ENCODE peak calls at places on chromosomes 1 and 21, in five cellular contexts. U, V, R, W and M are unnamed samples.

GRCh38 chr1:46557403-46557802 is 6.0 kb upstream of the KNCN start:
- DNase-seq in U (no peak), V (no peak), R (no peak), W (no peak), M (no peak)

GRCh38 chr1:155064813-155065436 is 1.4 kb downstream of the EFNA4 start:
- DNase-seq in U (no peak), V (no peak), R (no peak), W (no peak), M (no peak)

GRCh38 chr1:222241410-222241809 is 306.5 kb downstream of the HHIPL2 start:
- DNase-seq in U (no peak), V (no peak), R (no peak), W (no peak), M (no peak)

GRCh38 chr1:109770331-109771095 is 6.8 kb upstream of the EPS8L3 start:
- DNase-seq in U (peak), V (peak), R (no peak), W (no peak), M (no peak)

GRCh38 chr1:154774175-154774855 is 95.8 kb downstream of the KCNN3 start:
- DNase-seq in U (no peak), V (no peak), R (no peak), W (no peak), M (no peak)

GRCh38 chr1:211833174-211833820 is 2.7 kb upstream of the LPGAT1 start:
- DNase-seq in U (no peak), V (no peak), R (no peak), W (no peak), M (no peak)

GRCh38 chr1:62435231-62436038 is 1.4 kb upstream of the USP1 start:
- DNase-seq in U (no peak), V (no peak), R (no peak), W (no peak), M (no peak)

GRCh38 chr1:46396429-46397398 is 2.6 kb downstream of the FAAH start:
- DNase-seq in U (no peak), V (no peak), R (no peak), W (no peak), M (no peak)

GRCh38 chr1:110211503-110212164 is 1.5 kb downstream of the KCNC4 start:
- DNase-seq in U (no peak), V (no peak), R (peak), W (no peak), M (no peak)

GRCh38 chr21:37071561-37072238 is 1.2 kb downstream of the PIGP start:
- DNase-seq in U (no peak), V (no peak), R (peak), W (peak), M (peak)

DNA sequence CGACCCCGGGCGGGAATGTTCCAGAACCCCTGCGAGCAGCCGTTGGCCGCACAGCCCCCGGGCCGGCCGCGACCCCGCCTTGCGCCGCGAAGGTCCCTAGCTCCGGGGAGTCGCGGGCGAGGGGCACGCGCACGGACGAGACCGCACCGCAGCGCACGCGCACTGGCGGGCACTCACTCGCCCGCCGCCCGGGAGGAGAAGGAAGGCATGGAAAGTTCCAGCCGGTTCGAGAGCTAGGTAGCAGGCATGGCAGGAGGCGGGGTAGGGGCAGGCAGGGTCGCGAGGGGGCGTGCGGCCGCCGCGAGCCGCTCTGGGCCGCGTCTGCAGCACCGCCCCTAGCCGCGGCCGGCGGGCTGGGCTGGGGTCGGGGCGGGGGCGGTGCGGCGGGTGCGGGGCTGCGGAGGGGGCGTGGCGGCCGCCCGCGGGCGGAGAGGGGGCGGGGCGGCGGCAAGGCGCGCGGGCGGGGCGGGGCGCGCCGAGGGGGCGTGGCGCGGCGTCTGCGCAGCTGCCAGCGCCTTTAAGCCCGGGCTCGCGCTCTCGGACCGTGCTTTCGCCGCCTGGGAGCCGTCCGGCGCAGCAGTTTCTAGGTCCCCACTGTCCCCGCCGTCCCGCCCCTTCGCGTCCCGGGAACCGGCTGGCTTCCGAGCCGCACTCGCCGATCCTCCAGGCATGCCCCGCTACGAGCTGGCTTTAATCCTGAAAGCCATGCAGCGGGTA is at the start of the genes MRPS6 and SLC5A3:
- DNase-seq in U (peak), V (peak), R (peak), W (peak), M (peak)
- TF ChIP-seq POLR2A in U (peak), V (peak), R (peak), W (peak), M (no peak)

DNA sequence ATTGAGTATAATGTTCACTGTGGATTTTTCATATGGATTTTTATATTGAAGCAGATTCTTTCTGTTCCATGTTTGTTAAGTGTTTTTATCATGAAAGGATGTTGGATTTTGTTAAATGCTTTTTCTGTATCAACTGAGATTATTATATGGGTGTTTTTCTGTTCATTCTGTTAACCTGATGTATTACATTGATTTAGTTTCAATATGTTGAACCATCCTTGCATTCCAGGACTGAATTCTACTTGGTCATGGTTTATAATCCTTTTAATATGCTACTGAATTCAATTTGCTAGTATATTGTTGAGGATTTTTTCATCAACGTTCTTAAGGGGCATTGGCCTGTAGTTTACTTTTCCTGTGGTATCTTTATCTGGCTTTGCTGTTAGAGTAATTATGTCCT is 55.8 kb downstream of the CCDC30 start:
- DNase-seq in U (no peak), V (no peak), R (no peak), W (no peak), M (no peak)
- TF ChIP-seq POLR2A in U (no peak), V (no peak), R (no peak), W (no peak), M (no peak)

GRCh38 chr1:151145158-151146071 is 1.0 kb downstream of the SEMA6C start:
- DNase-seq in U (no peak), V (no peak), R (peak), W (no peak), M (peak)

GRCh38 chr1:151147132-151147503 is 687 bp upstream of the SEMA6C start:
- DNase-seq in U (no peak), V (no peak), R (peak), W (no peak), M (no peak)

GRCh38 chr1:151147685-151148084 is 1.3 kb upstream of the SEMA6C start:
- DNase-seq in U (no peak), V (no peak), R (no peak), W (no peak), M (no peak)

GRCh38 chr1:151146072-151146415 is 387 bp downstream of the SEMA6C start:
- DNase-seq in U (no peak), V (no peak), R (peak), W (no peak), M (no peak)

DNA sequence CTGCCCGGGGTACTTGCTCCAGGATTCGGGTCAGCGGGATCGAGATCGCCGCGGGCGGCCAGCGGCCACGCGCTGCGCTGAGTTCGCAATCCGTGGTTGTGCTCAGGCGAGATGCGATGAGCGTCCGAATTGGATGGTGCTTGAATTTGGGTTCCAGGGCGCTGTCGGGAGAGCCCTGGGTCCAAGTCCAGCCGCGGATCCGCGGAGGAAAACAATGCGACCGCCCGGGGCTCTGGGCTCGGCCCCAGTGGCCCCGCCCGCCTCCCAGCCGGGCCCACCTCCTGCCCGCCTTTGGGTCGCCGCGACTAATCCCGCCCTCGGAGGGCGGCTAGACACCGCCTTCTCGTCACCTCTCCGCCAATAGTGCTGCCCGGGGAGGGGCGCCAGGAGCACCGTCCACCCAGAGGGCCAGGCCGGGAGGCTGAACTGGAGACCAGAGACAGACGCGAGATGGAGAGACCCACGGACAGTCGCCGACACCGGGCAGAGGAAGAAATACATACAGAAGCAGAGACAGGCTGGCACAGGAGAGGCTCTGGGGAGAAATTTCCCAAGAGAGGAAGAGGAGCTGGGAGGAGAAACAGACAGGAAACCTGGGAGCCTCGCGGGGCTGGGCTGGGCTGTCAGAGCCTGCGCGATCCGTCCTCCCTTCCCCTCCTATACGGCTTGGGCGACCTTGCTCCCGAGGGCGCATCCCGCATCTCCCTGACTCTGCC is at the start of gene SEMA6C:
- DNase-seq in U (peak), V (peak), R (peak), W (peak), M (peak)
- TF ChIP-seq POLR2A in U (peak), V (peak), R (peak), W (peak), M (peak)

GRCh38 chr1:158998781-158999161 is 10.9 kb upstream of the IFI16 start:
- DNase-seq in U (peak), V (no peak), R (peak), W (no peak), M (no peak)
- TF ChIP-seq POLR2A in U (no peak), V (no peak), R (no peak), W (no peak), M (no peak)

GRCh38 chr1:236063919-236064673 is 794 bp downstream of the NID1 start:
- DNase-seq in U (peak), V (peak), R (peak), W (peak), M (peak)
- TF ChIP-seq POLR2A in U (no peak), V (peak), R (no peak), W (peak), M (no peak)

DNA sequence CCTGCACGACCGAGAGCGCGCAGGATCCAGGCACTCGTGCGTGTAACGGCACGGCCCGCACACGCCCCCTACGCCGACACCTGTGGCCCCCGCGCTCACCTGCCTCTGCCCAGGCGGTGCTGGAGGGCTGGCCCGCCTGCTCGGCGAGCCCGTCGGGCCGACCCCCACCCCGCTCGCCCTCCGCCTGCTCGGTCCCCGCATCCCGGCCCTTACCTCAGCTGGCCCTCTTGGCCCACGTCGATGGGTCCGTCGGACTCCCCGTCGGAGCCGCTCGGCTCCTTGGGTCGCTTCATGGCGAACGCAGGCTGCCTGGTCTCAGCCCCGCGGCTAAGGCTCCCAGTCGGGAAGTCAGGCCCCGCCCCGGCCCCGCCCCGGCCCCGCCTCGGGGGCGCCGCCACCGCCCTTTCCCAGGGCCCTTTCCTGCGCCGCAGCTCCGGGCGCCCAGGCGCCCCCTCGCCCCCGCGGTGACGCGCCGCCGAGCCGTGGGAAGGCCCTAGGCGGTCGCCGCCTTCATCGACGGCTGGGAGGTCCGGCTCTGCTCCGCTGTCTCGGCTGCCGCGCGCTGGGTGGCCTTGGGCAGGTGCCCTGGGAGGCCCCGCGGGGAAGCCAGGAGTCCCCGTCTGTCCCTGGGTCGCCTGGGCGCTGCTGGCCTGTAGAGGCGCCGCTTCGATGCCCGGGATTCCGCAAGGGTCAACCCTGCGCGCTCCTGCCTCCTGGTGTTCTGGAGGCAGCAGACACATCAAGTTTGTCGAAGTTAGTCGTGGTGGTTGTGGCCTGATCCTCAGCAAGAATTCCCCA is at the start of gene HEYL:
- DNase-seq in U (peak), V (no peak), R (no peak), W (no peak), M (peak)
- TF ChIP-seq POLR2A in U (no peak), V (peak), R (no peak), W (no peak), M (no peak)

DNA sequence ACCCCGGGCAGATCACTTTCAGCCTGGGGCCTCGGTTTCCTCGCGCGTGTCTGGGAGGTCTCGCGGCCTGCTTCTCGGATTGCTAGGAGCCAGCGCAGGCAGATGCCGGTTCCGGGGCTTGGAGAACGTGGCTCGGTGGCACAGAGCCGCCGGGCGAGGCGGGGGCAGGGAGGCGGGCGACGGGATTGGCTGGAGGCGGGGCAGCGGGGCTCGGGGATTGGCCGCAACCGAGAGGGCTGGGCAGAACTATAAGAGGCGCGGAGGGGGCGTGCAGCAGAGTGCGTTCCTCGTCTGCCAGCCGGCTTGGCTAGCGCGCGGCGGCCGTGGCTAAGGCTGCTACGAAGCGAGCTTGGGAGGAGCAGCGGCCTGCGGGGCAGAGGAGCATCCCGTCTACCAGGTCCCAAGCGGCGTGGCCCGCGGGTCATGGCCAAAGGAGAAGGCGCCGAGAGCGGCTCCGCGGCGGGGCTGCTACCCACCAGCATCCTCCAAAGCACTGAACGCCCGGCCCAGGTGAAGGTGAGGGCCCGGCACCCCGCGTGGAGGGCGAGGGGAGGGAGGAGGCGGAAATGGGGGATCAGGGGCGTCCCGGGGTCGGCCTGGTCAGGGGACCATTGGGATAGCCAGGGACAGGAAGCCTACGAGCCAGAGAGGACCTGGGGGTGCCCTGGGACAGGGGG is at the start of gene MFSD2A:
- DNase-seq in U (peak), V (peak), R (peak), W (peak), M (peak)
- TF ChIP-seq POLR2A in U (peak), V (peak), R (no peak), W (peak), M (peak)

GRCh38 chr1:219902951-219903350 is 25.4 kb downstream of the SLC30A10 start:
- DNase-seq in U (no peak), V (no peak), R (no peak), W (no peak), M (no peak)

GRCh38 chr1:219898375-219898774 is 30.0 kb downstream of the SLC30A10 start:
- DNase-seq in U (no peak), V (no peak), R (no peak), W (no peak), M (no peak)

GRCh38 chr1:219903353-219903871 is 24.9 kb downstream of the SLC30A10 start:
- DNase-seq in U (no peak), V (no peak), R (no peak), W (no peak), M (no peak)

GRCh38 chr1:219900201-219900600 is 28.2 kb downstream of the SLC30A10 start:
- DNase-seq in U (no peak), V (no peak), R (peak), W (no peak), M (no peak)

GRCh38 chr1:219900882-219901281 is 27.5 kb downstream of the SLC30A10 start:
- DNase-seq in U (no peak), V (no peak), R (no peak), W (no peak), M (no peak)
- TF ChIP-seq POLR2A in U (no peak), V (no peak), R (no peak), W (no peak), M (no peak)

DNA sequence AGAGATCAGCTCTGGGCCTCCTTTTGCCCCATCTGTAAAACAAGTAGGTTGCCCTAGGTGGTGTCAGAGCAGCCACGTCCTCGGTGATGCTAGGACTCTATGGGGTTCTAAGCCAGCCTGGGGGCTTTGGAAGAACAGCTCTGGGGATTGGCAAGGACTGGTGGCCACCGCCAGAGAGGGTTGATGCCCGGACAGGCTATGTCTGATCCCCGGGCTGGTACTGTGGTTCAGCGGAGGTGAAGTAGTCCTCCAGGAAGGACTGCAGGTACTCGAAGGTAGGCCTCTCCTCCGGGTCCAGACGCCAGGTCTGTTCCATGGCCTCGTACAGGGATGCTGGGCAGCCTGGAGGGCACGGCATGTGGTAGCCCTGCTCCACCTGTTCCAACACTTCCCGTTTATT is 8.8 kb upstream of the AHDC1 start:
- DNase-seq in U (no peak), V (no peak), R (no peak), W (no peak), M (no peak)
- TF ChIP-seq POLR2A in U (no peak), V (no peak), R (no peak), W (no peak), M (no peak)

GRCh38 chr21:41876928-41877652 is 2.1 kb downstream of the PRDM15 start:
- DNase-seq in U (no peak), V (no peak), R (no peak), W (no peak), M (no peak)

GRCh38 chr21:41879190-41879998 is at the start of gene PRDM15:
- DNase-seq in U (peak), V (peak), R (peak), W (peak), M (peak)

GRCh38 chr21:41880153-41880552 is 1.0 kb upstream of the PRDM15 start:
- DNase-seq in U (no peak), V (no peak), R (no peak), W (no peak), M (no peak)

GRCh38 chr21:41877901-41878830 is 978 bp downstream of the PRDM15 start:
- DNase-seq in U (peak), V (no peak), R (peak), W (peak), M (no peak)

DNA sequence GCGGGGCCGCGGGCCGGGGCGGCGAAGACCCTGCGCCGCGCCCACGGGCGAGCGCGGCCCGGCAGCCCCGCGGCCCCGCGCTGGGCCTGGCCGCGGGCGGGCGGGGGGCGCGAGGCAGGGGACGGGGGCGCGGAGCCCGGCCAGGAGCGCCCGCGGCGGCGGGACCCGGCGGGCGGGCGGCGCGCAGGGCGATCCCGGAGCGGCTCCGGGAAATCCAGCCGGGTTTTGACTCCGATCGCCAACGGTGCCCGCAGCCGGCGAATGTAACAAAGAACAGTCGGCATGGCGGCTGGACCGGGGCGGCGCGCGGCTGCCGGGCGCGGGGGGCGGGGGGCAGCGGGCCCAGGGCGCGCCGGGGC is 334 bp downstream of the PRDM15 start:
- DNase-seq in U (peak), V (peak), R (peak), W (peak), M (peak)
- TF ChIP-seq POLR2A in U (no peak), V (no peak), R (no peak), W (peak), M (no peak)